ENCODE peak calls at places on chromosome 13, in five cellular contexts. Z is right lobe of liver, C is ovary, O is heart left ventricle, M is uterus. T is an unnamed sample.
A peak's percentile ranks its signal among the peaks of the same experiment; 100 is the strongest.

GRCh38 chr13:38417727-38418126 is 68.1 kb downstream of the UFM1 start:
- DNase-seq in O (no peak), Z (no peak), M (no peak), C (no peak), T (no peak)

GRCh38 chr13:73466561-73466960 is 407.8 kb downstream of the KLF5 start:
- DNase-seq in O (no peak), M (no peak), Z (no peak), C (no peak), T (no peak)

GRCh38 chr13:21739771-21740170 is 68.9 kb downstream of the FGF9 start:
- DNase-seq in O (no peak), Z (no peak), C (no peak), M (no peak), T (no peak)

GRCh38 chr13:68696907-68697306 is 1410.7 kb upstream of the ATXN8OS start:
- DNase-seq in Z (no peak), O (no peak), C (no peak), M (no peak), T (no peak)

GRCh38 chr13:23159205-23159586 is 21.6 kb upstream of the SGCG start:
- DNase-seq in O (peak; percentile 38), M (no peak), C (no peak), Z (no peak), T (no peak)

GRCh38 chr13:67395577-67395976 is 165.4 kb upstream of the PCDH9 start:
- DNase-seq in O (no peak), Z (no peak), C (no peak), M (no peak), T (no peak)

GRCh38 chr13:43522788-43523187 is 264.0 kb downstream of the ENOX1 start:
- DNase-seq in O (no peak), C (no peak), Z (no peak), M (no peak), T (no peak)

GRCh38 chr13:108574856-108575255 is 54.6 kb upstream of the MYO16 start:
- DNase-seq in C (no peak), Z (no peak), M (no peak), O (no peak), T (no peak)

GRCh38 chr13:32300406-32300805 is 14.8 kb downstream of the ZAR1L start:
- DNase-seq in C (no peak), O (no peak), Z (no peak), M (no peak), T (no peak)

GRCh38 chr13:96662036-96662435 is 332.2 kb downstream of the OXGR1 start:
- DNase-seq in M (no peak), Z (no peak), O (no peak), C (no peak), T (no peak)

GRCh38 chr13:83019986-83020385 is 862.3 kb downstream of the SLITRK1 start:
- DNase-seq in C (no peak), Z (no peak), M (no peak), O (no peak), T (no peak)

GRCh38 chr13:37118002-37118401 is 12.5 kb upstream of the CSNK1A1L start:
- DNase-seq in M (no peak), Z (no peak), C (no peak), O (peak; percentile 73), T (no peak)
- TF ChIP-seq POLR2A in M (no peak), Z (no peak), C (no peak), O (no peak), T (no peak)

DNA sequence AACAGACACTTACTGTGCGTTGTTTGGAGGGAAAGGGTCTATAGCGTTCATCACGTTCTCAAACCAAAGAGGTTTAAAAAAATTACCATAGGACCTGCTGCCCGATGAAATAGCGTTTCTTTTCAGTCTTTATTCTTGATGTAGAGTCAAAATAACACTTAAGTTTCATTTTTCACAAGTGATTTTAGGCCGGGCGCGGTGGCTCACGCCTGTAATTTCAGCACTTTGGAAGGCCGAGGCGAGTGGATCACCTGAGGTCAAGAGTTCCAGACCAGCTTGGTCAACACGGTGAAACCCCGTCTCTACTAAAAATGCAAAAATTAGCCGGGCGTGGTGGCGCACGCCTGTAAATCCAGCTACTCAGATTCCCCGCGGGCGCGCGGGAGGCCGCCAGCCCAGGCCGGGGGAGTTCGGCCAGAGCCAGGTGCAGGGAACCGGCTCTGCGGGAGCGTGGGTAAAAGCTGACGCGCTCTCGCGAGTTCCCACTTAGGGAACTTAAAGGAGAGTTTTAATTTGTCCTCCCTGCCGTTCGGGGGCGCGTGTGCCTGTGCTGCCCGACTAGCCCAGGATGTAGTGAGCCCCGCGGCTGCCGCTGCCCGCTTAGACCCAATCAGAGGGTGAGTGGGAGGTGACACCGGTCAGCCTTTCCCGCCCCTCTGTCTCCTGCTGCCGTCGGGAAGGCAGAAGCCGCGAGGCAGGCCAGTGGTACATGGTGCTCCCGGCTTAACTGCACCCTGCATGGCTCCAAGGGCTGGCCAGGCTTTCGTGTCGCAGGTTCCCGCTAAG is 35.8 kb upstream of the NEK3 start:
- DNase-seq in C (peak; percentile 88), Z (peak; percentile 79), M (peak; percentile 77), O (peak; percentile 88), T (peak; percentile 69)
- TF ChIP-seq POLR2A in C (no peak), Z (peak; percentile 19), M (peak; percentile 35), O (peak; percentile 58), T (no peak)

GRCh38 chr13:110885966-110886365 is 28.9 kb downstream of the ANKRD10 start:
- DNase-seq in M (no peak), O (no peak), C (no peak), Z (no peak), T (no peak)

GRCh38 chr13:110888390-110888789 is 26.5 kb downstream of the ANKRD10 start:
- DNase-seq in M (no peak), O (no peak), C (no peak), Z (no peak), T (no peak)

GRCh38 chr13:110887242-110887954 is 27.5 kb downstream of the ANKRD10 start:
- DNase-seq in C (no peak), O (no peak), Z (no peak), M (no peak), T (no peak)

GRCh38 chr13:110886475-110887241 is 28.2 kb downstream of the ANKRD10 start:
- DNase-seq in Z (no peak), M (no peak), C (no peak), O (no peak), T (no peak)

DNA sequence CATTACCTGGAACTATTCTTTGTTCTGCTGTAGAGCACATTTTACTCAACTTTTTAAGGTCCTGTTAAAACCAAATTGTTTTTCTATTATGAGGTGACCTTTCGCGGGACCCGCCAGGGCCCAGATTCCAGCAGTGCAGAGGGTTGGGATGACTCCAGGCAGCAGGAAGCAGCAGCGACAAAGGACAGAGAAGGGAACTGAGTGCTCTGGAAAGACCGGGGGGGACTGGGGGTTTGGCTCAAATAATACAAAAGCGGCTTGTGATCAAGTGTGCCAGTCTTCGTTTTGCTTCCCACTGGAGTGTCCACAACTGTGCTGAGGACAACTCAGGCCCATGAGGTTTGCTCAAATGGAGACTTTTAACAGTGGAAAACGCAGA is 26.9 kb downstream of the ANKRD10 start:
- DNase-seq in M (no peak), O (no peak), C (no peak), Z (no peak), T (no peak)
- TF ChIP-seq POLR2A in M (no peak), O (no peak), C (no peak), Z (no peak), T (no peak)

DNA sequence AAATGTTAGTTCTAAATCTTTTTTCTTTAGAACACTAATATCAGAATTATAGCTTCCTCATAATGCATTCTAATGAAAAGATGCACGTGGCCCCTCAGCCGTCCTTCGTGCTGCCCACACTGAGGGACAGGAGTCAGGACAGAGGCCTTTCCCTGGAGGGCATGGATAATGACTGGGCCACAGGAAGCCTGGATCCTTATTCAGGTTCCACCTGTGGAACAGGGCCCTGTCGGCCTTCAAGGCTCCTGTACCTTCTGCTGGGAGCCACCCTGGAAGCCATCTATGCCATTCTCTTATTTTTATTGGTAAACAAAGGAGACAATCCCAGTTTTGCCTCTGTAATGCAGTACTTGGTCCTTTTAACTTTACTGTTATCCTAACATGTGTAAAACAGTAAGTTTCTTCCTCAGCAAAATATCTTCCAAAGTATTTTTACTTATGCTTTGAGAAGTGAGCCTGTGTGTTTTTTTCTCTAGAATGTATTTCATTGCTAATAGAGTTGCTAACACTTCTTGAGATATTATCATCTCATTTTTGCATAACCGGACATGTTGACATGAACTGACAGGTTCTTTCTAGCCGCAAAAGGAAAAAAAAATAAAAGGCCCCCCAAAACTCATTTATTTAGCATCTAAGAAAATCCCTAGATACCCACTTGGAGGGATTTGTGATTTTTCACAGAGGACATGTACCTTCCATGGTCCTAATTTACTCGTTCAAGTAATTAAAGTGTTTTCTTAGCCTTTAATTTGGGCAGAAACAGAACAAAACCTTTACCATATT is 6.0 kb downstream of the GPR183 start:
- DNase-seq in C (no peak), Z (no peak), O (no peak), M (no peak), T (no peak)
- TF ChIP-seq POLR2A in C (no peak), Z (no peak), O (no peak), M (no peak), T (no peak)

DNA sequence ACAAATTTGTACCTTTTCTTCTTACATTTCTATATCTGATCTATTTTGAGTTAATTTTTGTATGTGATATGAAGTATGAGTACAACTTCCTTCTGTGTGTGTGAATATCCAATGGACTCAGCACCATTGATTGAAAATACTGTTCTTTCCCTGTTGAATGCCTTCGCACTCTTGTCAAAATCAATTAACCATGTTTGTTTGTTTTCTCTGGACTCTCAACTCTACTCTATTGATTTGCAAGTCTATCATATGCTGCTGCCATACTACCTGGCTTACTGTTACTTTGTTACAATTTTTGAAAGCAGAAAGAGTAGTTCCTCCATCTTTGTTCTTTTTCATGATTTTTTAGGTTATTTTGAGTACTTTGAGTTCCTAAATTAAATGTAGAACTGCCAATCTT is 1437.4 kb upstream of the SPRY2 start:
- DNase-seq in O (no peak), C (no peak), M (no peak), Z (no peak), T (no peak)
- TF ChIP-seq POLR2A in O (no peak), C (no peak), M (no peak), Z (no peak), T (no peak)

GRCh38 chr13:48532473-48533206 is at the start of gene RCBTB2:
- DNase-seq in Z (peak; percentile 99), O (peak; percentile 99), C (peak; percentile 100), M (peak; percentile 99), T (peak; percentile 98)
- TF ChIP-seq POLR2A in Z (peak; percentile 90), O (peak; percentile 87), C (peak; percentile 85), M (peak; percentile 96), T (peak; percentile 61)

GRCh38 chr13:41960195-41960699 is 662 bp downstream of the VWA8 start:
- DNase-seq in M (no peak), O (peak; percentile 36), C (no peak), Z (peak; percentile 54), T (peak; percentile 53)

GRCh38 chr13:41955605-41956004 is 5.3 kb downstream of the VWA8 start:
- DNase-seq in M (no peak), Z (peak; percentile 68), O (no peak), C (no peak), T (no peak)

GRCh38 chr13:41962994-41963393 is 2.1 kb upstream of the VWA8 start:
- DNase-seq in Z (no peak), C (no peak), M (no peak), O (no peak), T (no peak)

GRCh38 chr13:41956272-41956671 is 4.6 kb downstream of the VWA8 start:
- DNase-seq in C (no peak), Z (no peak), M (no peak), O (no peak), T (no peak)

GRCh38 chr13:41960700-41961697 is at the start of gene VWA8:
- DNase-seq in Z (peak; percentile 86), C (peak; percentile 88), M (peak; percentile 75), O (peak; percentile 90), T (peak; percentile 76)
- TF ChIP-seq POLR2A in Z (peak; percentile 62), C (no peak), M (peak; percentile 27), O (peak; percentile 20), T (peak; percentile 34)

T was measured in Peyer's patch.